ENCODE peak calls at places on chromosomes 7 and 10, in seven cellular contexts. G, W, V, J, L, E and C are unnamed samples.

GRCh38 chr7:33970566-33970965 is 65.2 kb downstream of the BMPER start:
- DNase-seq in G (no peak), W (no peak), V (no peak), J (no peak), L (no peak), E (no peak), C (peak)

GRCh38 chr10:127907411-127908105 is 655 bp downstream of the PTPRE start:
- DNase-seq in G (peak), W (peak), V (no peak), J (no peak), L (no peak), E (peak), C (peak)

GRCh38 chr7:102849079-102849478 is 63.7 kb upstream of the LRRC17 start:
- DNase-seq in G (no peak), W (no peak), V (no peak), J (no peak), L (no peak), E (peak), C (peak)

GRCh38 chr10:99906470-99906869 is 103.3 kb downstream of the DNMBP start:
- DNase-seq in G (peak), W (no peak), V (no peak), J (no peak), L (no peak), E (peak), C (peak)

GRCh38 chr7:11193131-11193867 is 219.6 kb downstream of the PHF14 start:
- DNase-seq in G (peak), W (no peak), V (no peak), J (no peak), L (no peak), E (peak), C (peak)

GRCh38 chr10:63738410-63738809 is 217.2 kb downstream of the REEP3 start:
- DNase-seq in G (peak), W (no peak), V (no peak), J (peak), L (no peak), E (peak), C (peak)

GRCh38 chr10:99912057-99912456 is 97.7 kb downstream of the DNMBP start:
- DNase-seq in G (no peak), W (no peak), V (no peak), J (no peak), L (no peak), E (no peak), C (no peak)

GRCh38 chr10:52318822-52319464 is 4.9 kb downstream of the DKK1 start:
- DNase-seq in G (peak), W (no peak), V (no peak), J (peak), L (no peak), E (peak), C (peak)

GRCh38 chr10:45000138-45000763 is 472 bp upstream of the ZNF22 start:
- DNase-seq in G (peak), W (no peak), V (peak), J (no peak), L (no peak), E (peak), C (peak)